ENCODE peak calls at places on chromosome 18, in ten cellular contexts. One of them, this sample, is unnamed.

GRCh38 chr18:25974630-25975077 is 115.8 kb downstream of the SS18 start:
- DNase-seq in SK-N-SH: no peak
- DNase-seq in neuronal stem cell: no peak
- DNase-seq in iPS DF 6.9: no peak
- DNase-seq in left lung: no peak
- DNase-seq in OCI-LY7: peak
- DNase-seq in vagina: no peak
- DNase-seq in left ventricle myocardium inferior: no peak
- DNase-seq in AG04450: no peak
- DNase-seq in pancreas: no peak
- DNase-seq in this sample: no peak

GRCh38 chr18:8969639-8970378 is 132.7 kb upstream of the NDUFV2 start:
- DNase-seq in SK-N-SH: no peak
- DNase-seq in neuronal stem cell: no peak
- DNase-seq in iPS DF 6.9: no peak
- DNase-seq in left lung: no peak
- DNase-seq in OCI-LY7: no peak
- DNase-seq in vagina: no peak
- DNase-seq in left ventricle myocardium inferior: no peak
- DNase-seq in AG04450: no peak
- DNase-seq in pancreas: no peak
- DNase-seq in this sample: peak

GRCh38 chr18:41569867-41570266 is 385.2 kb upstream of the PIK3C3 start:
- DNase-seq in SK-N-SH: no peak
- DNase-seq in neuronal stem cell: no peak
- DNase-seq in iPS DF 6.9: no peak
- DNase-seq in left lung: no peak
- DNase-seq in OCI-LY7: no peak
- DNase-seq in vagina: no peak
- DNase-seq in left ventricle myocardium inferior: no peak
- DNase-seq in AG04450: no peak
- DNase-seq in pancreas: no peak
- DNase-seq in this sample: no peak

GRCh38 chr18:74546751-74547530 is 12.6 kb downstream of the CNDP1 start:
- DNase-seq in SK-N-SH: no peak
- DNase-seq in neuronal stem cell: no peak
- DNase-seq in iPS DF 6.9: no peak
- DNase-seq in left lung: no peak
- DNase-seq in OCI-LY7: no peak
- DNase-seq in vagina: no peak
- DNase-seq in left ventricle myocardium inferior: peak
- DNase-seq in AG04450: no peak
- DNase-seq in pancreas: no peak
- DNase-seq in this sample: no peak

GRCh38 chr18:28740575-28740974 is 563.6 kb upstream of the CDH2 start:
- DNase-seq in SK-N-SH: peak
- DNase-seq in neuronal stem cell: no peak
- DNase-seq in iPS DF 6.9: no peak
- DNase-seq in left lung: no peak
- DNase-seq in OCI-LY7: no peak
- DNase-seq in vagina: no peak
- DNase-seq in left ventricle myocardium inferior: no peak
- DNase-seq in AG04450: no peak
- DNase-seq in pancreas: no peak
- DNase-seq in this sample: no peak

GRCh38 chr18:47180765-47181164 is 4.6 kb upstream of the IER3IP1 start:
- DNase-seq in SK-N-SH: no peak
- DNase-seq in neuronal stem cell: no peak
- DNase-seq in iPS DF 6.9: no peak
- DNase-seq in left lung: no peak
- DNase-seq in OCI-LY7: peak
- DNase-seq in vagina: no peak
- DNase-seq in left ventricle myocardium inferior: no peak
- DNase-seq in AG04450: no peak
- DNase-seq in pancreas: no peak
- DNase-seq in this sample: no peak

GRCh38 chr18:22282311-22283235 is 113.2 kb downstream of the GATA6 start:
- DNase-seq in SK-N-SH: no peak
- DNase-seq in neuronal stem cell: no peak
- DNase-seq in iPS DF 6.9: no peak
- DNase-seq in left lung: no peak
- DNase-seq in OCI-LY7: no peak
- DNase-seq in vagina: no peak
- DNase-seq in left ventricle myocardium inferior: no peak
- DNase-seq in AG04450: peak
- DNase-seq in pancreas: no peak
- DNase-seq in this sample: peak

GRCh38 chr18:69172046-69172445 is 228.6 kb upstream of the DOK6 start:
- DNase-seq in SK-N-SH: no peak
- DNase-seq in neuronal stem cell: no peak
- DNase-seq in iPS DF 6.9: no peak
- DNase-seq in left lung: no peak
- DNase-seq in OCI-LY7: no peak
- DNase-seq in vagina: no peak
- DNase-seq in left ventricle myocardium inferior: no peak
- DNase-seq in AG04450: no peak
- DNase-seq in pancreas: no peak
- DNase-seq in this sample: peak

GRCh38 chr18:54710519-54711281 is 117.6 kb upstream of the RAB27B start:
- DNase-seq in SK-N-SH: no peak
- DNase-seq in neuronal stem cell: no peak
- DNase-seq in iPS DF 6.9: no peak
- DNase-seq in left lung: no peak
- DNase-seq in OCI-LY7: no peak
- DNase-seq in vagina: no peak
- DNase-seq in left ventricle myocardium inferior: no peak
- DNase-seq in AG04450: no peak
- DNase-seq in pancreas: no peak
- DNase-seq in this sample: no peak

GRCh38 chr18:53509886-53510285 is 714.6 kb downstream of the MBD2 start:
- DNase-seq in SK-N-SH: no peak
- DNase-seq in neuronal stem cell: no peak
- DNase-seq in iPS DF 6.9: no peak
- DNase-seq in left lung: no peak
- DNase-seq in OCI-LY7: no peak
- DNase-seq in vagina: no peak
- DNase-seq in left ventricle myocardium inferior: no peak
- DNase-seq in AG04450: no peak
- DNase-seq in pancreas: no peak
- DNase-seq in this sample: no peak

GRCh38 chr18:52228158-52228557 is 111.8 kb upstream of the DCC start:
- DNase-seq in SK-N-SH: no peak
- DNase-seq in neuronal stem cell: no peak
- DNase-seq in iPS DF 6.9: peak
- DNase-seq in left lung: no peak
- DNase-seq in OCI-LY7: no peak
- DNase-seq in vagina: no peak
- DNase-seq in left ventricle myocardium inferior: no peak
- DNase-seq in AG04450: no peak
- DNase-seq in pancreas: no peak
- DNase-seq in this sample: no peak

GRCh38 chr18:7608174-7608550 is 41.0 kb downstream of the PTPRM start:
- DNase-seq in SK-N-SH: no peak
- DNase-seq in neuronal stem cell: no peak
- DNase-seq in iPS DF 6.9: no peak
- DNase-seq in left lung: no peak
- DNase-seq in OCI-LY7: no peak
- DNase-seq in vagina: no peak
- DNase-seq in left ventricle myocardium inferior: no peak
- DNase-seq in AG04450: no peak
- DNase-seq in pancreas: no peak
- DNase-seq in this sample: no peak
- H3K27ac ChIP-seq in SK-N-SH: no peak
- H3K27ac ChIP-seq in neuronal stem cell: no peak
- H3K27ac ChIP-seq in iPS DF 6.9: no peak
- H3K27ac ChIP-seq in left lung: no peak
- H3K27ac ChIP-seq in OCI-LY7: no peak
- H3K27ac ChIP-seq in vagina: no peak
- H3K27ac ChIP-seq in left ventricle myocardium inferior: peak
- H3K27ac ChIP-seq in AG04450: no peak
- H3K27ac ChIP-seq in pancreas: no peak
- H3K27ac ChIP-seq in this sample: no peak

DNA sequence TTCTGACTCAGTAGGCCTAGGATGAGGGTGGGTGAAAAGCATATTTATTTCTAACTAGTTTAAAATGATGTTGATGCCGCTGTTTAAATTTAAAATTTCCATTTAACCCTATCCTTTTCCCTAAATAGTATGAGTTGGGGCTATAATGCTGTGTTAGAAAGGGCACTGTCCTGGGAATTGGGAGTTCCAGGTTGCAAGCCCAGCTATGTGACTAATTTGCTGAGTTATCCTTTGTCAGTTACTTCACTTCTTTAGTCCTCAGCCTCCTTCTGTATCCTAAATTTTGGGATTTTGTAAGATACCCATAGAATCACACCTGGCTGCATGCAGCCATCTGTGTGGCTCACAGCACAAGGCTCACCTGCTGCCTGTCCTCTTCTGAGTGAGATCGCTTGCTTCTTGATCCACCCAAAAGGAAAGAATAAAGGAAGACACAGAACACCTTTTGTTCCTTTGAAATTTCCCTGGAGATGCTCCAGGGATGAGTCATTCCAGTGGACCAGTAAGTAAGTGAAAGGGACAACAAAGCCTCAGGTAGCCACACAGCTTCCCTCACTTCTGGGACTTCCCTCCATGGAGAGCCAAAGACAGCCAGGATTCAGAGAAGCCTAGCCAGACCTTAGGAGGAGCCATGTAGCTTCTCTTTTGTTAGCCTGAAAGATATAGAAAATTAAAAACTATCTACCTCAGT is 97.2 kb downstream of the DTNA start:
- DNase-seq in SK-N-SH: no peak
- DNase-seq in neuronal stem cell: no peak
- DNase-seq in iPS DF 6.9: peak
- DNase-seq in left lung: no peak
- DNase-seq in OCI-LY7: no peak
- DNase-seq in vagina: no peak
- DNase-seq in left ventricle myocardium inferior: no peak
- DNase-seq in AG04450: no peak
- DNase-seq in pancreas: no peak
- DNase-seq in this sample: peak
- H3K27ac ChIP-seq in SK-N-SH: no peak
- H3K27ac ChIP-seq in neuronal stem cell: no peak
- H3K27ac ChIP-seq in iPS DF 6.9: no peak
- H3K27ac ChIP-seq in left lung: no peak
- H3K27ac ChIP-seq in OCI-LY7: no peak
- H3K27ac ChIP-seq in vagina: no peak
- H3K27ac ChIP-seq in left ventricle myocardium inferior: no peak
- H3K27ac ChIP-seq in AG04450: no peak
- H3K27ac ChIP-seq in pancreas: no peak
- H3K27ac ChIP-seq in this sample: no peak

GRCh38 chr18:13811993-13812392 is 12.0 kb upstream of the MC5R start:
- DNase-seq in SK-N-SH: no peak
- DNase-seq in neuronal stem cell: no peak
- DNase-seq in iPS DF 6.9: no peak
- DNase-seq in left lung: no peak
- DNase-seq in OCI-LY7: peak
- DNase-seq in vagina: no peak
- DNase-seq in left ventricle myocardium inferior: no peak
- DNase-seq in AG04450: no peak
- DNase-seq in pancreas: no peak
- DNase-seq in this sample: no peak

GRCh38 chr18:13808294-13809024 is 15.5 kb upstream of the MC5R start:
- DNase-seq in SK-N-SH: no peak
- DNase-seq in neuronal stem cell: no peak
- DNase-seq in iPS DF 6.9: no peak
- DNase-seq in left lung: no peak
- DNase-seq in OCI-LY7: no peak
- DNase-seq in vagina: no peak
- DNase-seq in left ventricle myocardium inferior: no peak
- DNase-seq in AG04450: no peak
- DNase-seq in pancreas: no peak
- DNase-seq in this sample: no peak

GRCh38 chr18:13810950-13811485 is 12.9 kb upstream of the MC5R start:
- DNase-seq in SK-N-SH: no peak
- DNase-seq in neuronal stem cell: no peak
- DNase-seq in iPS DF 6.9: no peak
- DNase-seq in left lung: no peak
- DNase-seq in OCI-LY7: no peak
- DNase-seq in vagina: no peak
- DNase-seq in left ventricle myocardium inferior: no peak
- DNase-seq in AG04450: no peak
- DNase-seq in pancreas: no peak
- DNase-seq in this sample: no peak

GRCh38 chr18:13809025-13809384 is 14.9 kb upstream of the MC5R start:
- DNase-seq in SK-N-SH: no peak
- DNase-seq in neuronal stem cell: no peak
- DNase-seq in iPS DF 6.9: no peak
- DNase-seq in left lung: no peak
- DNase-seq in OCI-LY7: no peak
- DNase-seq in vagina: no peak
- DNase-seq in left ventricle myocardium inferior: no peak
- DNase-seq in AG04450: no peak
- DNase-seq in pancreas: peak
- DNase-seq in this sample: no peak

DNA sequence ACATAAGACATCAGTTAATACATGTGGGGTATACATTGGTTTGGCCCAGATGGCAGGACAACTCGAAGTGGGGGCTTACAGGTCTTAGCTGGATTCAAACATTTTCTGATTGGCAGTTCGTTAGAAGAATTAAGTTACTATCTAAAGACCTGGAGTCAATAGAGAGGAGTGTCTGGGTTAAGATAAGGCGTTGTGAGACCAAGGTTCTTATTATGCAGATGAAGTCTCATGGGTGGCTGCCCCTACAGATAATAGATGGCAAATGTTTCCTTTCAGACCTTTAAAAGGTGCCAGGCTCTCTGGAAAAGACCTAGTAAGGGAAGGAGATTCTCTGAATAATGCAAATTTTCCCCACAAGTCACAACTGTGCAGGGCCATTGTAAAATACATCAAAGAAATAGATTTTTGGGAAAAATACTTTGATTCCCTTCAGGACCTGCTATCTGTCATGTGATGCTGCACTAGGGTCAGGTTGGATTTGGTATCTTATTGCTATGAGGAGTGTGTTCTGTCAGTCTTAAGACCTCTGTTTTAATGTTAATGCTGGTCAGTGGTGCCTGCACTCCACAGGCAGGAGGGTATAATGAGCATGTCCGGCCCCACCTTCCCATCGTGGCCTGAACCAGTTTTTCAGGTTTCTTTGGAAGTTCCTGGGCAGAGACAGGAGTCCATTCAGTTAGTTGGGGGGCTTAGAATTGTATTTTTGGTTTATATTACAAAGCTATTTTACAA is 14.3 kb upstream of the MC5R start:
- DNase-seq in SK-N-SH: no peak
- DNase-seq in neuronal stem cell: no peak
- DNase-seq in iPS DF 6.9: no peak
- DNase-seq in left lung: no peak
- DNase-seq in OCI-LY7: no peak
- DNase-seq in vagina: no peak
- DNase-seq in left ventricle myocardium inferior: no peak
- DNase-seq in AG04450: no peak
- DNase-seq in pancreas: no peak
- DNase-seq in this sample: no peak
- H3K27ac ChIP-seq in SK-N-SH: no peak
- H3K27ac ChIP-seq in neuronal stem cell: no peak
- H3K27ac ChIP-seq in iPS DF 6.9: no peak
- H3K27ac ChIP-seq in left lung: no peak
- H3K27ac ChIP-seq in OCI-LY7: no peak
- H3K27ac ChIP-seq in vagina: no peak
- H3K27ac ChIP-seq in left ventricle myocardium inferior: no peak
- H3K27ac ChIP-seq in AG04450: no peak
- H3K27ac ChIP-seq in pancreas: no peak
- H3K27ac ChIP-seq in this sample: no peak

GRCh38 chr18:63775166-63775730 is at the start of gene SERPINB7:
- DNase-seq in SK-N-SH: no peak
- DNase-seq in neuronal stem cell: no peak
- DNase-seq in iPS DF 6.9: no peak
- DNase-seq in left lung: no peak
- DNase-seq in OCI-LY7: no peak
- DNase-seq in vagina: no peak
- DNase-seq in left ventricle myocardium inferior: no peak
- DNase-seq in AG04450: peak
- DNase-seq in pancreas: no peak
- DNase-seq in this sample: peak
- H3K27ac ChIP-seq in SK-N-SH: peak
- H3K27ac ChIP-seq in neuronal stem cell: no peak
- H3K27ac ChIP-seq in iPS DF 6.9: no peak
- H3K27ac ChIP-seq in left lung: no peak
- H3K27ac ChIP-seq in OCI-LY7: no peak
- H3K27ac ChIP-seq in vagina: no peak
- H3K27ac ChIP-seq in left ventricle myocardium inferior: no peak
- H3K27ac ChIP-seq in AG04450: peak
- H3K27ac ChIP-seq in pancreas: no peak
- H3K27ac ChIP-seq in this sample: peak